ENCODE peak calls at places on chromosomes 11 and 22, in six cellular contexts. I is thoracic aorta, N is colonic mucosa, X is body of pancreas, V is psoas muscle, E is H9. P is an unnamed sample. For H3K27me3, the result is how much of the 10 kb centered on the place peaks cover.

GRCh38 chr11:68677432-68677831 is 6.9 kb upstream of the GAL start:
- DNase-seq in I (no peak), X (peak), N (no peak), E (peak), V (peak), P (peak)

GRCh38 chr11:111939836-111940604 is 2.9 kb downstream of the DIXDC1 start:
- DNase-seq in V (no peak), N (no peak), E (no peak), X (no peak), I (no peak), P (peak)

GRCh38 chr11:121964591-121964990 is 151.4 kb downstream of the BLID start:
- DNase-seq in N (no peak), V (peak), E (no peak), X (no peak), I (no peak), P (no peak)

GRCh38 chr11:122998727-122999370 is 17.2 kb upstream of the BSX start:
- DNase-seq in N (no peak), X (no peak), V (no peak), I (no peak), E (no peak), P (no peak)

GRCh38 chr11:121754603-121755002 is 301.8 kb upstream of the SORL1-AS1 start:
- DNase-seq in I (no peak), X (no peak), V (no peak), N (no peak), E (no peak), P (no peak)

GRCh38 chr11:116422556-116422955 is 350.2 kb downstream of the BUD13 start:
- DNase-seq in V (no peak), X (no peak), N (no peak), I (no peak), E (no peak), P (no peak)

GRCh38 chr11:14323118-14323676 is 35.8 kb downstream of the RRAS2 start:
- DNase-seq in N (no peak), V (no peak), I (no peak), X (no peak), E (no peak), P (no peak)

GRCh38 chr22:46019351-46019750 is 42.4 kb upstream of the WNT7B start:
- DNase-seq in N (no peak), X (peak), I (no peak), E (no peak), V (no peak), P (no peak)

GRCh38 chr22:23207786-23208325 is 27.5 kb downstream of the BCR start:
- DNase-seq in V (no peak), N (no peak), I (no peak), E (no peak), X (peak), P (no peak)

GRCh38 chr11:76670475-76671235 is at the start of gene LRRC32:
- DNase-seq in V (peak), E (peak), I (no peak), X (peak), N (peak), P (no peak)
- TF ChIP-seq CTCF in V (no peak), E (peak), I (peak), X (no peak), N (no peak), P (no peak)

GRCh38 chr22:40476341-40476740 is 105.9 kb downstream of the SGSM3 start:
- DNase-seq in E (no peak), I (no peak), N (no peak), V (no peak), X (no peak), P (no peak)
- H3K27ac ChIP-seq in E (no peak), I (no peak), N (no peak), V (no peak), X (no peak), P (no peak)

DNA sequence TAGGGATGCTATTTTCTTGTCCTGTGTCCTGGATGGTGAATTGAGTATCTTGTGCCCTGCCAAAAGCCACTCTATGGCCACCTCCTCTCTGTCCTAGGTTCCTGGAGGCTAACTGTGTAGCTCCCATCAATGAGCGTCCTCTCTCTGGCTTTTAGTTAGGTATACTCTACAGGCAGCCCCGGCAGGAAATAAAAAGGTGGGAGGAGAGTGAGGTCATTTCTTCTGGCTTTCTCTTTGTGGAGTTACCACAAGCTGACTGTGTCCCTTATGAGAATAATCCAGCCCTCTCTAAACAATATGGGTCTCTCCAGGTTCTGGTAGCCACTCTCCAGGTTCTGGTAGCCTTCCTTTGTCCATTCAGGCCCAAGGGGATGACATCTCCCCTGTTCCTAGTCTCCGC is 11.7 kb upstream of the ASPHD2 start:
- DNase-seq in E (no peak), I (no peak), X (no peak), V (no peak), N (no peak), P (no peak)
- H3K27me3 ChIP-seq in E (under half), I (under half), X (under half), V (under half), N (under half), P (under half)

DNA sequence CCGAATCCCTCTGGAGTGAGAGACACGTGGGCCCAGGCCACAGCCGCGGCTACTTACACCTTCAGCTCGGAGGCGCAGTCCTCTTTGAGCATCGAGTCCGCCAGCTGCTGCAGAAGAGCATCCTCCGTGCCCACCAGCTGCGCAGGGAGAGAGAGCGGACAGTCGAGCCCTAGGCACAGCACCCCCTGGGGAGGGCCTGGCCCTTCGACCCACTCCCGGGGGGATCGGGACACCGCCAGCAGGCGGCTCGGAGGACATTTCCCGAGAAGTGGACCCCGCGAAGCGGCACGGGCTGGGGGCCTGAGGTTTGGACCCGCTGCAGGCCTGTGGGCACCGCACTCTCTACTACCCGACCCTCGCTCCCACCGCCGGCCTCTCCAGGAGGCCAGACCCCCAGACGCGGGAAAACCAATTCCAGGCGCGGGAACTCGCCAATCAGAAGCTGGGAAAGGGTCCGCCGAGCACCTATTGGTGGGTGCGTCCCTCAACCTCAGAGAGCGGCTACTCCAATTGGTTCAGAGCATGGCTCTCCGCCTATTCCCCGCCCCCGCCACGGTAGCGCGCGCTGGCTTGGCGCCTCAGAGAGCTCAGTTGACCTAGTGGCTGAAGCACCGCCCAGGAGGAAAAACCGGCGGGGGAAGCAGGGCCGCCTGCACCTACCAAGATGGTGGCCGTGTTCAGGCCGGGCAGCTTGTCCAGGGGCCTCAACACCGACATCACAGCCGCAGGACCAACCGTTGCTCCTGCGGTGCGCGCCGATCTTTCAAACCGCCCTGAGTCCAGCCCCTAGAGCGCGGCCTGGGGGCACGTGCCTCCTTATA is at the start of gene CENPM:
- DNase-seq in E (peak), I (peak), V (peak), X (peak), N (peak), P (peak)
- TF ChIP-seq CTCF in E (peak), I (no peak), V (no peak), X (no peak), N (no peak), P (peak)

GRCh38 chr11:108559904-108560303 is 33.7 kb downstream of the EXPH5 start:
- DNase-seq in N (no peak), V (no peak), E (no peak), I (no peak), X (no peak), P (peak)
- H3K27ac ChIP-seq in N (no peak), V (no peak), E (no peak), I (no peak), X (no peak), P (peak)

GRCh38 chr11:10590516-10590915 is 22.1 kb upstream of the LYVE1 start:
- DNase-seq in N (no peak), I (no peak), X (peak), E (no peak), V (no peak), P (peak)

GRCh38 chr11:10588904-10589303 is 20.4 kb upstream of the LYVE1 start:
- DNase-seq in X (no peak), N (no peak), E (no peak), V (no peak), I (no peak), P (no peak)

GRCh38 chr11:10591741-10592140 is 23.3 kb upstream of the LYVE1 start:
- DNase-seq in X (no peak), N (no peak), V (no peak), I (no peak), E (no peak), P (no peak)

GRCh38 chr11:10584071-10584501 is 15.6 kb upstream of the LYVE1 start:
- DNase-seq in V (no peak), E (no peak), N (no peak), I (no peak), X (no peak), P (peak)

GRCh38 chr11:10587995-10588394 is 19.5 kb upstream of the LYVE1 start:
- DNase-seq in E (no peak), X (no peak), N (no peak), V (no peak), I (no peak), P (no peak)
- H3K27me3 ChIP-seq in E (under half), X (under half), N (under half), V (under half), I (under half), P (under half)

GRCh38 chr22:43413826-43414225 is 2.0 kb downstream of the MPPED1 start:
- DNase-seq in I (no peak), E (no peak), N (no peak), X (no peak), V (no peak), P (no peak)
- TF ChIP-seq CTCF in I (no peak), E (no peak), N (no peak), X (no peak), V (no peak), P (no peak)

P was measured in AG04450.